ENCODE peak calls at places on chromosomes 16 and 17, in seven cellular contexts. Q is IMR-90, U is GM12891, W is heart left ventricle, J is adrenal gland, S is stomach, B is tibial nerve. H is an unnamed sample.

GRCh38 chr17:62706598-62707424 is 79.3 kb downstream of the MRC2 start:
- DNase-seq in W (no peak), S (no peak), U (no peak), J (no peak), Q (no peak), B (no peak), H (no peak)

GRCh38 chr17:32021618-32021955 is 14.4 kb downstream of the LRRC37B start:
- DNase-seq in B (no peak), W (no peak), S (no peak), J (no peak), U (no peak), Q (no peak), H (no peak)

GRCh38 chr16:21156767-21157467 is 1.6 kb upstream of the LDAF1 start:
- DNase-seq in W (peak), U (peak), S (peak), J (peak), B (peak), Q (peak), H (peak)

GRCh38 chr16:85570735-85571562 is 42.2 kb upstream of the GSE1 start:
- DNase-seq in U (peak), J (no peak), Q (no peak), W (no peak), B (peak), S (peak), H (no peak)

GRCh38 chr16:1887711-1888354 is 15.9 kb upstream of the MEIOB start:
- DNase-seq in Q (no peak), B (no peak), W (no peak), S (no peak), U (no peak), J (no peak), H (no peak)

GRCh38 chr17:36877001-36877400 is 60.3 kb upstream of the LHX1 start:
- DNase-seq in W (no peak), Q (no peak), B (no peak), S (no peak), J (no peak), U (no peak), H (no peak)

GRCh38 chr16:57795431-57795878 is 6.8 kb downstream of the KIFC3 start:
- DNase-seq in U (peak), Q (peak), B (no peak), S (peak), W (no peak), J (peak), H (peak)

GRCh38 chr16:83720213-83720612 is 87.6 kb upstream of the HSBP1 start:
- DNase-seq in W (no peak), B (no peak), U (no peak), S (no peak), Q (no peak), J (no peak), H (no peak)

GRCh38 chr16:3007059-3007956 is 5.4 kb upstream of the CLDN9 start:
- DNase-seq in Q (no peak), J (no peak), S (no peak), U (no peak), B (no peak), W (no peak), H (no peak)

GRCh38 chr17:1244606-1245012 is 25.6 kb upstream of the BHLHA9 start:
- DNase-seq in W (no peak), S (no peak), Q (peak), U (no peak), J (no peak), B (no peak), H (no peak)

GRCh38 chr16:9296273-9296593 is 204.8 kb downstream of the HAPSTR1 start:
- DNase-seq in U (no peak), W (no peak), J (no peak), Q (no peak), S (no peak), B (no peak), H (no peak)

GRCh38 chr16:69187891-69188451 is 1.0 kb downstream of the SNTB2 start:
- DNase-seq in U (no peak), J (peak), S (peak), Q (no peak), B (peak), W (no peak), H (no peak)

DNA sequence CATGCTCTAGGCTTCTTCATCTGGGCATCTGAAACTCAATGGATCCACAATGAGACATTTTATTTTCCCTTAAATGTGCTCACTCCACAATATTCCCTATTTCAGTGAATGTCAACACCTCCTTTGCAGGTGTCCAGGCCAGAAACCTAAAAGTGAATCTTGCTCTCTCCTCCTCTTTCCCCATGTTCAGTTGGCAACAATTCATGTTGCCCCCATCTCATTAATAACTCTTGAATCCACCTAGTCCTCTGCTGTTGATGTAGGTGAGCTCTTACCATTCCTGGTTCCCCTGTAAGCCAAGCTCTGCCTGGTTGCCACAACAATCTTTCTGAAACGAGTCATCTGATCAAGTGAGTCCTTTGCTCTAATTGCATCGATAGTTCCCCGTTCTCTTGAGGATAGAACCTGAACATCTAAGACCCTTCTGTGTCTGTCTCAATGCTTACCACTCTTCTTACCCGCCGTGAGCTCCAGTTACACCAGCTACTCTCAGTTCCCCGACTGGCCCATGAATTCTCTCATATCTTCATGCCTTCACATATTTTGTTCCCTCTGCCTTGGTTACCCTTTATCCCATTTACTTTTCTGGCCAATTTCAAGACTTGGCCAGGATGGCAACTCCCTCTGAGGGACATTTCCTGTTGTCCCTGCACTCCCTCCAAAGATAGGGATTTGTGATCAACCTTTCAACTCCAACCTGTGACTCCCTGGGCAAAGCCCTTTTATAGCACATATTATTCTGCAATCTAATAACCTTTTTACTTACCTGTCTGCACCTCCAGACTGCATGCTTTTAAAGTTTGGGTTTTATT is 35.9 kb downstream of the HLF start:
- DNase-seq in W (no peak), Q (no peak), S (no peak), B (no peak), J (no peak), U (no peak), H (no peak)
- TF ChIP-seq POLR2A in W (no peak), Q (no peak), S (no peak), B (no peak), J (no peak), U (no peak), H (no peak)

GRCh38 chr17:45410144-45411091 is 22.3 kb downstream of the ARHGAP27 start:
- DNase-seq in Q (no peak), B (peak), W (peak), U (peak), J (no peak), S (no peak), H (no peak)

GRCh38 chr17:45411348-45412105 is 21.1 kb downstream of the ARHGAP27 start:
- DNase-seq in B (no peak), U (no peak), J (no peak), W (no peak), Q (no peak), S (no peak), H (no peak)

GRCh38 chr17:45413498-45413923 is 19.2 kb downstream of the ARHGAP27 start:
- DNase-seq in B (no peak), W (peak), J (peak), S (peak), Q (no peak), U (no peak), H (no peak)

GRCh38 chr17:45409659-45410076 is 23.0 kb downstream of the ARHGAP27 start:
- DNase-seq in B (no peak), S (no peak), W (no peak), U (no peak), Q (no peak), J (no peak), H (no peak)

GRCh38 chr17:45414997-45415881 is 17.4 kb downstream of the ARHGAP27 start:
- DNase-seq in J (no peak), S (no peak), Q (no peak), U (no peak), B (no peak), W (no peak), H (no peak)
- TF ChIP-seq POLR2A in J (no peak), S (no peak), Q (no peak), U (no peak), B (no peak), W (no peak), H (no peak)

GRCh38 chr17:81621494-81622230 is 15.2 kb downstream of the NPLOC4 start:
- DNase-seq in Q (no peak), U (no peak), J (peak), W (no peak), B (no peak), S (peak), H (no peak)
- TF ChIP-seq POLR2A in Q (no peak), U (no peak), J (peak), W (no peak), B (no peak), S (no peak), H (no peak)

DNA sequence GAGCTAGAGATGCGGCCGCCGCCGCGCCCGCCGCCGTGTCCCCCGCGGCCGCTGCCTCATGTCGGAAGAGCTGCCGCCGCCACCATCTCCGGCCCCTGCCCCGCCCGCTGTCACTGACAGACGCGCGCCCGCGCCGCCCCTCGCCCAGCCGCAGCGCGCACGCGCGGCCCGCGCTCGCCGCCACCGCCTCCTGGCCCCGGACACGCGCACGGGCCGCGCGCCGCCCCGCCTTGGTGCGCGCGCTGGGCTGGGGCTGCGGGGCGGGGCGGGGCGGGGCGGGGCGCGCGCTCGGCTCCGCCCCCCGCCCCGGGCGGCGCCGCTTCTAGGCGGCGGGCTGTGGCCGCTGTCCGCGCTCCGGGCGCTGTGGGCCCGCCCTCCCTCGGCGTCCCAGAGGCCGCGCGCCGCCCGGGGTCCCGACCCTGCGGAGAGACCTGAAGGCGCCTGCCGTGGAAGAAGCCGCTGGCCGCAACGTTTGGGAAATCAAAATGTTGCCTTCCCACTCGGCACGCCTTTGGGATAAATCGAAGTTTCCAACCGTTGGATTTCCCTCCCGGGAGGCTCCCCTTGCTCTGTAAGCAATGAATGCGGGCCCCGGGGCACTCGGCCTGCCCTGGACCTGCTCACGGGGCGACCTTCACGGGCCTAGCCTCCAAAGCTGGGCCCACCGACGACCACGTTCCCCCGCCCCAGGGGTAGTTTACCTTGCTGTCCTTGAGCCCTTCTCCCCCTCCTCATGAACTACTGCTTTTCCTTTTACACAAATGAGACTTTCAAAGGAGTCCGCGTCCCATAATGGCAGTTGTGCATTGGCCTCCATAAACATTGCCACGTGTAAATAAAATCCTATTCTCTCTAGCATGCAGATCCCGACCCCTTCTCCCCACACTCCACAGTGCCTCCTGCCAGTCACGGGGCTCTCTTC is at the start of gene ADCY9:
- DNase-seq in B (peak), Q (peak), S (peak), W (peak), U (peak), J (peak), H (peak)
- TF ChIP-seq POLR2A in B (no peak), Q (peak), S (no peak), W (no peak), U (no peak), J (peak), H (peak)

GRCh38 chr17:83076930-83077329 is 2.5 kb upstream of the METRNL start:
- DNase-seq in S (no peak), W (no peak), J (no peak), Q (no peak), U (no peak), B (no peak), H (no peak)
- TF ChIP-seq POLR2A in S (no peak), W (no peak), J (no peak), Q (no peak), U (no peak), B (no peak), H (no peak)

GRCh38 chr17:19378416-19379293 is at the start of gene MAPK7:
- DNase-seq in J (no peak), U (no peak), B (no peak), W (no peak), Q (no peak), S (no peak), H (no peak)
- TF ChIP-seq POLR2A in J (no peak), U (no peak), B (peak), W (no peak), Q (no peak), S (no peak), H (peak)

GRCh38 chr16:54707813-54708212 is 222.9 kb upstream of the IRX5 start:
- DNase-seq in J (no peak), U (no peak), S (no peak), Q (no peak), W (no peak), B (no peak), H (no peak)
- TF ChIP-seq POLR2A in J (no peak), U (no peak), S (no peak), Q (no peak), W (no peak), B (no peak), H (no peak)

GRCh38 chr17:42019509-42020404 is at the start of gene NKIRAS2:
- DNase-seq in W (peak), J (peak), Q (peak), S (peak), B (peak), U (peak), H (peak)
- TF ChIP-seq POLR2A in W (no peak), J (peak), Q (peak), S (no peak), B (peak), U (peak), H (peak)

GRCh38 chr17:28860363-28860808 is 5.6 kb downstream of the ERAL1 start:
- DNase-seq in U (no peak), Q (no peak), J (no peak), B (no peak), S (no peak), W (no peak), H (no peak)

GRCh38 chr17:28857848-28858360 is 3.1 kb downstream of the ERAL1 start:
- DNase-seq in W (no peak), U (no peak), S (no peak), J (no peak), Q (no peak), B (no peak), H (no peak)

GRCh38 chr17:28853295-28853694 is 1.5 kb upstream of the ERAL1 start:
- DNase-seq in S (no peak), B (no peak), U (no peak), W (no peak), J (no peak), Q (no peak), H (no peak)

GRCh38 chr17:28849281-28849680 is 5.5 kb upstream of the ERAL1 start:
- DNase-seq in J (no peak), W (no peak), U (no peak), S (no peak), B (no peak), Q (no peak), H (no peak)

DNA sequence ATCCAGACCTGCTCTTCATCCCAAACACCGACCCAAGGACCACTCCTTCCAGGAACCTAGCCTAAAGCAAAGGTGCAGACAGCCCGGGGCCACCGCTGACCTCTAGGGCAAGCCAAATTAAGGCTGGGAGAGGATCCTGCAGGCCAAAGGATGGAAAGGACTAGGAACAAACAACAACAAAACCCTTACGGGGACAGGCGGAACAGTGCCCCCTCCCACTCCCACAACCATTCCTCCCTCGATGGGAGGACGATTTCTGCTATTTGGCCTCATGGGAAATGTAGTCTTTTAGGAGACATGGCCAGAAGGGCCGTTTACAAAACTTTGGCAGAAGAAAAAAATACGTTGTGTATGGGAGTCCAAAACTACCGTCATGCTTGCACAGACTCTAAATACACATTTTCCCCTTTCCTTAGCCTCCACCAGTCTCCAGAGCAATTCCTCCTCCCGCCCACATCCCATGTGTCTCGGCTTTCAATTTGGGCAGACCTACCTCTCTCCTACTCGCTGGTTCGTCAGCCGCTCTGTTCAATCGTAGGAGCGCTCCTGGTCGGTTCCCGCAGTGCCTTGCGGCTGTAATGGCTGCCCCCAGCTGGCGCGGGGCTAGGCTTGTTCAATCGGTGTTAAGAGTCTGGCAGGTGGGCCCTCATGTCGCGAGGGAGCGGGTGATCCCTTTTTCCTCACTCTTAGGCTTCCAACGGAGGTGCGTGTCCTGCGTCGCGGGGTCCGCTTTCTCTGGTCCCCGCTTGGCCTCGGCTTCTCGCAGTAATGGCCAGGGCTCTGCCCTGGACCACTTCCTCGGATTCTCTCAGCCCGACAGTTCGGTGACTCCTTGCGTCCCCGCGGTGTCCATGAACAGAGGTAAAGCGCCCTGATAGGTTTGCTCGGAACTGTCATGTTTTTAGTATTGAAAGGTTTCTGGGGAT is at the start of gene ERAL1:
- DNase-seq in W (peak), B (peak), Q (peak), S (peak), J (peak), U (peak), H (peak)
- TF ChIP-seq POLR2A in W (no peak), B (no peak), Q (peak), S (peak), J (peak), U (peak), H (peak)

DNA sequence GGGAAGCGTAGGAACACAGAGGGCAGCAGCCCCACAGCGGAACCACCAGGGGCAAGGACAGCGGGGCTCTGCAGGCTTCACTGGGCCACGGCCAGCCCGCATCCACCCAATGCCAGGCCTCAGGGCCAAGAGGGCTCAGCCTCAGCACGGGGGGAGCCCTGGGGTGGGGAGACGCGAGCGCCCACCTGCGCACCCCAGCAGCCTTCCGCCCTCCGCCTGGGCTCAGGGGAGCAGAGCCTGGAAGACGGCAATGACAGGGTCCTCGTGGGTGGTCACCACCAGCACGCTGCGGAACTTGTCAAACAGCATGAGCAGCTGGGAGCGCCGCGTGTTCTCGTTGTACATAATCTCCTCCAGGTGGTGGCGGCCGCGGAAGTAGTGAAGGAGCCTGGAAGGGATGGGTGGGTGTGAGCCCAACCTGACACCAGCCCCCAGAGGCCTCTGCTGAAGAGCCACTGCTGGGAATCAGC is 8.5 kb downstream of the MPG start:
- DNase-seq in S (no peak), J (no peak), W (no peak), B (no peak), U (no peak), Q (no peak), H (no peak)
- TF ChIP-seq POLR2A in S (no peak), J (no peak), W (no peak), B (no peak), U (no peak), Q (no peak), H (no peak)